ENCODE peak calls at places on chromosomes 12 and 14, in nine cellular contexts. One of them, this sample, is unnamed. For H3K4me1 and H3K9me3, the result is how much of the 10 kb centered on the place peaks cover.

GRCh38 chr14:74459981-74460380 is 33.1 kb downstream of the NPC2 start:
- DNase-seq in A549: no peak
- DNase-seq in mammary epithelial cell: no peak
- DNase-seq in body of pancreas: no peak
- DNase-seq in aorta: no peak
- DNase-seq in uterus: no peak
- DNase-seq in esophagus muscularis mucosa: no peak
- DNase-seq in naive thymus-derived CD4-positive, alpha-beta T cell: no peak
- DNase-seq in IMR-90: no peak
- DNase-seq in this sample: no peak

GRCh38 chr12:123867141-123867540 is 105.0 kb downstream of the DNAH10 start:
- DNase-seq in mammary epithelial cell: no peak
- DNase-seq in body of pancreas: no peak
- DNase-seq in uterus: no peak
- DNase-seq in esophagus muscularis mucosa: no peak
- DNase-seq in A549: no peak
- DNase-seq in aorta: no peak
- DNase-seq in IMR-90: no peak
- DNase-seq in naive thymus-derived CD4-positive, alpha-beta T cell: no peak
- DNase-seq in this sample: no peak

GRCh38 chr12:93122569-93123091 is 193.5 kb upstream of the EEA1 start:
- DNase-seq in mammary epithelial cell: peak
- DNase-seq in A549: no peak
- DNase-seq in naive thymus-derived CD4-positive, alpha-beta T cell: no peak
- DNase-seq in body of pancreas: peak
- DNase-seq in aorta: no peak
- DNase-seq in IMR-90: no peak
- DNase-seq in uterus: no peak
- DNase-seq in esophagus muscularis mucosa: no peak
- DNase-seq in this sample: peak

GRCh38 chr12:4449862-4450222 is 4.2 kb upstream of the FGF6 start:
- DNase-seq in esophagus muscularis mucosa: peak
- DNase-seq in naive thymus-derived CD4-positive, alpha-beta T cell: no peak
- DNase-seq in IMR-90: no peak
- DNase-seq in mammary epithelial cell: peak
- DNase-seq in uterus: no peak
- DNase-seq in A549: no peak
- DNase-seq in aorta: no peak
- DNase-seq in body of pancreas: peak
- DNase-seq in this sample: no peak

GRCh38 chr14:90402009-90402408 is 5.2 kb downstream of the CALM1 start:
- DNase-seq in aorta: no peak
- DNase-seq in mammary epithelial cell: no peak
- DNase-seq in IMR-90: no peak
- DNase-seq in A549: no peak
- DNase-seq in naive thymus-derived CD4-positive, alpha-beta T cell: peak
- DNase-seq in uterus: no peak
- DNase-seq in body of pancreas: no peak
- DNase-seq in esophagus muscularis mucosa: no peak
- DNase-seq in this sample: no peak

GRCh38 chr14:30553311-30553989 is 5.5 kb upstream of the G2E3 start:
- DNase-seq in A549: peak
- DNase-seq in IMR-90: peak
- DNase-seq in aorta: no peak
- DNase-seq in uterus: no peak
- DNase-seq in body of pancreas: no peak
- DNase-seq in mammary epithelial cell: peak
- DNase-seq in naive thymus-derived CD4-positive, alpha-beta T cell: no peak
- DNase-seq in esophagus muscularis mucosa: no peak
- DNase-seq in this sample: no peak

GRCh38 chr14:59583755-59584154 is 7.1 kb upstream of the CCDC175 start:
- DNase-seq in uterus: no peak
- DNase-seq in A549: peak
- DNase-seq in body of pancreas: no peak
- DNase-seq in IMR-90: peak
- DNase-seq in esophagus muscularis mucosa: no peak
- DNase-seq in mammary epithelial cell: no peak
- DNase-seq in aorta: no peak
- DNase-seq in naive thymus-derived CD4-positive, alpha-beta T cell: no peak
- DNase-seq in this sample: no peak

GRCh38 chr14:21112267-21112666 is 11.4 kb downstream of the TMEM253 start:
- DNase-seq in A549: no peak
- DNase-seq in IMR-90: no peak
- DNase-seq in mammary epithelial cell: no peak
- DNase-seq in body of pancreas: no peak
- DNase-seq in aorta: no peak
- DNase-seq in naive thymus-derived CD4-positive, alpha-beta T cell: no peak
- DNase-seq in esophagus muscularis mucosa: no peak
- DNase-seq in uterus: no peak
- DNase-seq in this sample: no peak

GRCh38 chr12:51621155-51621922 is 30.3 kb downstream of the SCN8A start:
- DNase-seq in naive thymus-derived CD4-positive, alpha-beta T cell: no peak
- DNase-seq in aorta: no peak
- DNase-seq in mammary epithelial cell: no peak
- DNase-seq in body of pancreas: no peak
- DNase-seq in A549: no peak
- DNase-seq in uterus: no peak
- DNase-seq in esophagus muscularis mucosa: no peak
- DNase-seq in IMR-90: peak
- DNase-seq in this sample: no peak

GRCh38 chr14:91573894-91574837 is 64.1 kb upstream of the PPP4R3A start:
- DNase-seq in mammary epithelial cell: peak
- DNase-seq in aorta: peak
- DNase-seq in IMR-90: peak
- DNase-seq in uterus: peak
- DNase-seq in A549: peak
- DNase-seq in body of pancreas: peak
- DNase-seq in esophagus muscularis mucosa: peak
- DNase-seq in naive thymus-derived CD4-positive, alpha-beta T cell: peak
- DNase-seq in this sample: peak

GRCh38 chr14:91570021-91570420 is 59.9 kb upstream of the PPP4R3A start:
- DNase-seq in body of pancreas: no peak
- DNase-seq in uterus: no peak
- DNase-seq in esophagus muscularis mucosa: peak
- DNase-seq in mammary epithelial cell: no peak
- DNase-seq in naive thymus-derived CD4-positive, alpha-beta T cell: no peak
- DNase-seq in aorta: no peak
- DNase-seq in IMR-90: no peak
- DNase-seq in A549: no peak
- DNase-seq in this sample: no peak

GRCh38 chr14:91569301-91569700 is 59.2 kb upstream of the PPP4R3A start:
- DNase-seq in uterus: no peak
- DNase-seq in mammary epithelial cell: no peak
- DNase-seq in A549: no peak
- DNase-seq in IMR-90: no peak
- DNase-seq in naive thymus-derived CD4-positive, alpha-beta T cell: no peak
- DNase-seq in esophagus muscularis mucosa: no peak
- DNase-seq in aorta: no peak
- DNase-seq in body of pancreas: no peak
- DNase-seq in this sample: no peak

GRCh38 chr14:91575469-91576208 is 65.5 kb upstream of the PPP4R3A start:
- DNase-seq in mammary epithelial cell: no peak
- DNase-seq in aorta: no peak
- DNase-seq in uterus: no peak
- DNase-seq in naive thymus-derived CD4-positive, alpha-beta T cell: no peak
- DNase-seq in IMR-90: no peak
- DNase-seq in A549: no peak
- DNase-seq in body of pancreas: no peak
- DNase-seq in esophagus muscularis mucosa: no peak
- DNase-seq in this sample: no peak

DNA sequence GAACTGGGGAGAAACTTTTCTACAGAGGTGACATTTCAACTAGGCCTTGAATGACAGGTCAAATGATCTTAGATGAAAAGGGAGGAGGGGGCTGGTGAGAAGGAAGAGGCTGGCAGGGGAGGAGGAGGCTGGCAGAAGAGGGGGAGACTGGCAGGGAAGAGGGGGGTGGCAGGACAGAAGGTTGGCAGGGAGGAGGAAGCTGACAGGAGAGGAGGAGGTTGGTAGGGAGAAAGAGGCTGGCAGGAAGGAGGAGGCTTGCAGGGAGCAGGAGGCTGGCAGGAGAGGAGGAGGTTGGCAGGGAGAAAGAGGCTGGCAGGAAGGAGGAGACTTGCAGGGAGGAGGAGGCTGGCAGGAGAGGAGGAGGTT is 63.4 kb upstream of the PPP4R3A start:
- DNase-seq in A549: no peak
- DNase-seq in aorta: no peak
- DNase-seq in naive thymus-derived CD4-positive, alpha-beta T cell: no peak
- DNase-seq in mammary epithelial cell: no peak
- DNase-seq in body of pancreas: no peak
- DNase-seq in IMR-90: no peak
- DNase-seq in uterus: no peak
- DNase-seq in esophagus muscularis mucosa: peak
- DNase-seq in this sample: no peak
- H3K4me3 ChIP-seq in A549: peak
- H3K4me3 ChIP-seq in aorta: no peak
- H3K4me3 ChIP-seq in naive thymus-derived CD4-positive, alpha-beta T cell: peak
- H3K4me3 ChIP-seq in mammary epithelial cell: no peak
- H3K4me3 ChIP-seq in body of pancreas: no peak
- H3K4me3 ChIP-seq in IMR-90: no peak
- H3K4me3 ChIP-seq in uterus: no peak
- H3K4me3 ChIP-seq in esophagus muscularis mucosa: no peak
- H3K4me3 ChIP-seq in this sample: no peak

GRCh38 chr12:15712823-15713663 is 76.1 kb downstream of the EPS8 start:
- DNase-seq in naive thymus-derived CD4-positive, alpha-beta T cell: no peak
- DNase-seq in uterus: no peak
- DNase-seq in body of pancreas: peak
- DNase-seq in mammary epithelial cell: no peak
- DNase-seq in A549: peak
- DNase-seq in esophagus muscularis mucosa: no peak
- DNase-seq in aorta: no peak
- DNase-seq in IMR-90: no peak
- DNase-seq in this sample: peak
- H3K4me1 ChIP-seq in naive thymus-derived CD4-positive, alpha-beta T cell: under half
- H3K4me1 ChIP-seq in uterus: under half
- H3K4me1 ChIP-seq in body of pancreas: under half
- H3K4me1 ChIP-seq in mammary epithelial cell: under half
- H3K4me1 ChIP-seq in A549: half or more
- H3K4me1 ChIP-seq in esophagus muscularis mucosa: half or more
- H3K4me1 ChIP-seq in aorta: under half
- H3K4me1 ChIP-seq in IMR-90: under half
- H3K4me1 ChIP-seq in this sample: under half

DNA sequence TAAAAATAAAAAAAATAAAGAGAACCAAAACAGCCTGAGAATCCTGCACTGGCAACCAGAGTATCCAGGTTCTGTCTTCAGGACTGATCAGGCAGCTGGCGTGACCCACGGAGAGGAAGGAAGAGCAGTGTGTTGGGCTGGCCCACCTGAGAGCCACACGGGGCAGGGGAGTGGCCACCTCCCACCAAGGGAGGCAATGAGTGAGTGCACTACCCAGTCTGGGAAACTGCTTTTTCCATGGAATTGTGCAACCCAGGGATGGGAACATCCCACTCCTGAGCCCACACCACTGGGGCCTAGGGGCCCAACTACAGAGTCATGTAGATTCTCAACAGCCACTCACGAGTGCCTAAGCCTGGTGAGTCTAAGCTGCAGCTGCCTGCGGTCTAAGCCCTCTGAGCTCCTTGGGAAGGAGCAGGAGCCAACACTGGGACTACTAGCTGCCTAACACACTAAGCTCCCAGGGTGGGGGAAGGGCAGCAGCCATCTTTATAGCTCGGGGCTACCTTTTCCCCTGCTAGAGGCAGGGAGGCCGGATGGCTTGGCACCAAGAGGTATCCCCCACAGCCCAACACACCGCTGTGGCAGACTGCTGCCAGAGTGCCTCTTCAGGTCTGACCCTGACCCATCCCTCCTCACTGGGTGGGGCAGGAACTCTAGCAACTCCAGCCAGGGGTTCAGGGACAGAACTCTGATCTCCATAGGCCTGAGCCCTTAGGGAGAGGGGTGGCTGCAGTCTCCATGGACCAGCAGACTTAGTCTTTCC is 610.9 kb downstream of the RERGL start:
- DNase-seq in uterus: no peak
- DNase-seq in mammary epithelial cell: no peak
- DNase-seq in A549: no peak
- DNase-seq in naive thymus-derived CD4-positive, alpha-beta T cell: no peak
- DNase-seq in esophagus muscularis mucosa: no peak
- DNase-seq in IMR-90: no peak
- DNase-seq in aorta: no peak
- DNase-seq in body of pancreas: no peak
- DNase-seq in this sample: no peak
- H3K9me3 ChIP-seq in uterus: under half
- H3K9me3 ChIP-seq in mammary epithelial cell: under half
- H3K9me3 ChIP-seq in A549: under half
- H3K9me3 ChIP-seq in naive thymus-derived CD4-positive, alpha-beta T cell: under half
- H3K9me3 ChIP-seq in esophagus muscularis mucosa: under half
- H3K9me3 ChIP-seq in IMR-90: under half
- H3K9me3 ChIP-seq in aorta: under half
- H3K9me3 ChIP-seq in body of pancreas: under half
- H3K9me3 ChIP-seq in this sample: under half

DNA sequence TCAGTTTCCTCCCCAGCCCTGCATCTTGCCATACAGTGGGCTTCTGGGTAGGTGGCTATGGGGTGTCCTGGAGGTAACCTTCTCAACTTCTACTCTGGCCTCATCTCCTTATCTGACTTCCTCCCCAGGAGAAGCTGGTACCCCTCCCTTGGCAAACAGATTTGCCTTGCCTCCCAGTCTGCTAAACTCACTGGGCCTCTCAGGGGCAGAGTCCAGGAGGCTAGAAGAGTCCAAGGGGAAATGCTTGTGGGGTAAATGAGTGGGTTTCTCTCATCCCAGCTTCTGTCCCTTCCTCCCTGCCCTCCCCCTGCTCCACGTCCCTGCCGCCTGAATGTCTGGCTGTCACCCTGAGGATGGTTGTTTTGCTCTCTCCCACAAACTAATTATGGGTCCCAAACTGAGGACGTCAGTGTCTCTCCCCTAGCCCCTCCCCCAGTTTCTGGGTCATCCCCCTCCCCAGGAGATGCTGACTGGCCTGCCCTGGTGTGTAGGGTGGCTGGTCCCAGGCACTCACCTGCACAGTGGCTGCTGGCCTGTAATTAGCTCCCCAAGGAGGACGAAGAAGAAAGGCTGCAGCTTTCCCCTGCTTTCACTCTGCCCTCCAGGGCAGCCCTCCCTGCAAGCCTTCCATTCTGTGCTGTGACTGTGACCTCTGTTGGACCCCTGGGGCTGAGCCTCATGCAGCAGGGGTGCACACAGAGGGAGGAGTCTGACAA is at the start of gene LRP1-AS:
- DNase-seq in uterus: no peak
- DNase-seq in A549: no peak
- DNase-seq in mammary epithelial cell: no peak
- DNase-seq in esophagus muscularis mucosa: no peak
- DNase-seq in body of pancreas: no peak
- DNase-seq in aorta: no peak
- DNase-seq in IMR-90: no peak
- DNase-seq in naive thymus-derived CD4-positive, alpha-beta T cell: no peak
- DNase-seq in this sample: no peak
- H3K4me3 ChIP-seq in uterus: no peak
- H3K4me3 ChIP-seq in A549: no peak
- H3K4me3 ChIP-seq in mammary epithelial cell: no peak
- H3K4me3 ChIP-seq in esophagus muscularis mucosa: no peak
- H3K4me3 ChIP-seq in body of pancreas: no peak
- H3K4me3 ChIP-seq in aorta: no peak
- H3K4me3 ChIP-seq in IMR-90: no peak
- H3K4me3 ChIP-seq in naive thymus-derived CD4-positive, alpha-beta T cell: no peak
- H3K4me3 ChIP-seq in this sample: no peak

DNA sequence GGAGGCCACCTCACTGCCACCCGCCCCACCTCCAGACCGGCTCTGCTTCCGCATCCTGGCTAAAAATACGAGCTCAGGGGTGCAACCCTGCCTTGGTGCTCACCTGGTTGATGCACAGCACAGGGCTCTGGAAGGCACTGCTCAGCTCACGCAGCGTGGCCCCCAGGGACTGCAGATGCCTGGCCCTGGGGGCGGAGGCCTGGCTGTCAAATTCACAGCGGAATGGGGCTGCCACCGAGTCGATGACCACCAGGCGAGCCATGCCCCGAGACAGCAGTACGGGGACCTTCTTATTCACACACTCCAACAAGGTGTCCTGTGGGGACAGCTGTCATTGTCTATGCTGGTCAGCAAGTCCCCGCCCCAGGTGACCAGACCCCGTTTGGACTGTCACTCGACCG is 16.0 kb downstream of the XRCC3 start:
- DNase-seq in naive thymus-derived CD4-positive, alpha-beta T cell: no peak
- DNase-seq in A549: no peak
- DNase-seq in body of pancreas: no peak
- DNase-seq in esophagus muscularis mucosa: no peak
- DNase-seq in aorta: no peak
- DNase-seq in IMR-90: no peak
- DNase-seq in mammary epithelial cell: no peak
- DNase-seq in uterus: no peak
- DNase-seq in this sample: peak
- H3K4me1 ChIP-seq in naive thymus-derived CD4-positive, alpha-beta T cell: under half
- H3K4me1 ChIP-seq in A549: under half
- H3K4me1 ChIP-seq in body of pancreas: under half
- H3K4me1 ChIP-seq in esophagus muscularis mucosa: half or more
- H3K4me1 ChIP-seq in aorta: under half
- H3K4me1 ChIP-seq in IMR-90: under half
- H3K4me1 ChIP-seq in mammary epithelial cell: under half
- H3K4me1 ChIP-seq in uterus: under half
- H3K4me1 ChIP-seq in this sample: under half